ENCODE peak calls at places on chromosome 15, in nine cellular contexts. One of them, this sample, is unnamed.
A peak's percentile ranks its signal among the peaks of the same experiment; 100 is the strongest.

GRCh38 chr15:52528465-52529288 is at the start of gene MYO5A:
- DNase-seq in HFF-Myc: no peak
- DNase-seq in dorsolateral prefrontal cortex: peak; percentile 81
- DNase-seq in cardiac fibroblast: peak; percentile 68
- DNase-seq in upper lobe of left lung: peak; percentile 74
- DNase-seq in Peyer's patch: peak; percentile 75
- DNase-seq in CD8-positive, alpha-beta T cell: peak; percentile 79
- DNase-seq in PC-3: peak; percentile 63
- DNase-seq in fibroblast of mammary gland: peak; percentile 68
- DNase-seq in this sample: peak; percentile 20

GRCh38 chr15:64622410-64623260 is 152.8 kb downstream of the RBPMS2 start:
- DNase-seq in HFF-Myc: no peak
- DNase-seq in dorsolateral prefrontal cortex: no peak
- DNase-seq in cardiac fibroblast: no peak
- DNase-seq in upper lobe of left lung: no peak
- DNase-seq in Peyer's patch: no peak
- DNase-seq in CD8-positive, alpha-beta T cell: peak; percentile 63
- DNase-seq in PC-3: no peak
- DNase-seq in fibroblast of mammary gland: no peak
- DNase-seq in this sample: no peak

GRCh38 chr15:73969151-73969759 is 22.8 kb downstream of the STOML1 start:
- DNase-seq in HFF-Myc: no peak
- DNase-seq in dorsolateral prefrontal cortex: no peak
- DNase-seq in cardiac fibroblast: no peak
- DNase-seq in upper lobe of left lung: peak; percentile 10
- DNase-seq in Peyer's patch: no peak
- DNase-seq in CD8-positive, alpha-beta T cell: no peak
- DNase-seq in PC-3: no peak
- DNase-seq in fibroblast of mammary gland: no peak
- DNase-seq in this sample: no peak

GRCh38 chr15:74988007-74988800 is 7.2 kb upstream of the SCAMP5 start:
- DNase-seq in HFF-Myc: no peak
- DNase-seq in dorsolateral prefrontal cortex: no peak
- DNase-seq in cardiac fibroblast: peak; percentile 57
- DNase-seq in upper lobe of left lung: peak; percentile 43
- DNase-seq in Peyer's patch: peak; percentile 61
- DNase-seq in CD8-positive, alpha-beta T cell: peak; percentile 26
- DNase-seq in PC-3: peak; percentile 74
- DNase-seq in fibroblast of mammary gland: peak; percentile 30
- DNase-seq in this sample: no peak

GRCh38 chr15:66023322-66023972 is 154.2 kb downstream of the RAB11A start:
- DNase-seq in HFF-Myc: no peak
- DNase-seq in dorsolateral prefrontal cortex: peak; percentile 61
- DNase-seq in cardiac fibroblast: no peak
- DNase-seq in upper lobe of left lung: no peak
- DNase-seq in Peyer's patch: no peak
- DNase-seq in CD8-positive, alpha-beta T cell: no peak
- DNase-seq in PC-3: no peak
- DNase-seq in fibroblast of mammary gland: no peak
- DNase-seq in this sample: no peak

GRCh38 chr15:64686130-64686735 is 89.2 kb downstream of the RBPMS2 start:
- DNase-seq in HFF-Myc: peak; percentile 54
- DNase-seq in dorsolateral prefrontal cortex: no peak
- DNase-seq in cardiac fibroblast: peak; percentile 73
- DNase-seq in upper lobe of left lung: no peak
- DNase-seq in Peyer's patch: no peak
- DNase-seq in CD8-positive, alpha-beta T cell: peak; percentile 24
- DNase-seq in PC-3: peak; percentile 65
- DNase-seq in fibroblast of mammary gland: peak; percentile 74
- DNase-seq in this sample: no peak

GRCh38 chr15:47351501-47351900 is 365.8 kb upstream of the SEMA6D start:
- DNase-seq in HFF-Myc: no peak
- DNase-seq in dorsolateral prefrontal cortex: no peak
- DNase-seq in cardiac fibroblast: no peak
- DNase-seq in upper lobe of left lung: no peak
- DNase-seq in Peyer's patch: no peak
- DNase-seq in CD8-positive, alpha-beta T cell: no peak
- DNase-seq in PC-3: peak; percentile 35
- DNase-seq in fibroblast of mammary gland: no peak
- DNase-seq in this sample: no peak

GRCh38 chr15:28960979-28961378 is 75.2 kb downstream of the APBA2 start:
- DNase-seq in HFF-Myc: peak; percentile 67
- DNase-seq in dorsolateral prefrontal cortex: no peak
- DNase-seq in cardiac fibroblast: peak; percentile 91
- DNase-seq in upper lobe of left lung: no peak
- DNase-seq in Peyer's patch: no peak
- DNase-seq in CD8-positive, alpha-beta T cell: no peak
- DNase-seq in PC-3: peak; percentile 94
- DNase-seq in fibroblast of mammary gland: peak; percentile 77
- DNase-seq in this sample: peak; percentile 85

GRCh38 chr15:82040862-82041261 is 5.0 kb downstream of the MEX3B start:
- DNase-seq in HFF-Myc: no peak
- DNase-seq in dorsolateral prefrontal cortex: no peak
- DNase-seq in cardiac fibroblast: no peak
- DNase-seq in upper lobe of left lung: no peak
- DNase-seq in Peyer's patch: no peak
- DNase-seq in CD8-positive, alpha-beta T cell: no peak
- DNase-seq in PC-3: no peak
- DNase-seq in fibroblast of mammary gland: no peak
- DNase-seq in this sample: no peak

GRCh38 chr15:82043726-82044372 is 2.0 kb downstream of the MEX3B start:
- DNase-seq in HFF-Myc: no peak
- DNase-seq in dorsolateral prefrontal cortex: peak; percentile 17
- DNase-seq in cardiac fibroblast: no peak
- DNase-seq in upper lobe of left lung: no peak
- DNase-seq in Peyer's patch: no peak
- DNase-seq in CD8-positive, alpha-beta T cell: no peak
- DNase-seq in PC-3: no peak
- DNase-seq in fibroblast of mammary gland: peak; percentile 25
- DNase-seq in this sample: no peak

GRCh38 chr15:82045179-82045891 is 483 bp downstream of the MEX3B start:
- DNase-seq in HFF-Myc: no peak
- DNase-seq in dorsolateral prefrontal cortex: peak; percentile 59
- DNase-seq in cardiac fibroblast: peak; percentile 60
- DNase-seq in upper lobe of left lung: no peak
- DNase-seq in Peyer's patch: peak; percentile 58
- DNase-seq in CD8-positive, alpha-beta T cell: peak; percentile 17
- DNase-seq in PC-3: no peak
- DNase-seq in fibroblast of mammary gland: peak; percentile 25
- DNase-seq in this sample: no peak

GRCh38 chr15:82044373-82045178 is 1.2 kb downstream of the MEX3B start:
- DNase-seq in HFF-Myc: no peak
- DNase-seq in dorsolateral prefrontal cortex: peak; percentile 34
- DNase-seq in cardiac fibroblast: peak; percentile 74
- DNase-seq in upper lobe of left lung: no peak
- DNase-seq in Peyer's patch: no peak
- DNase-seq in CD8-positive, alpha-beta T cell: peak; percentile 28
- DNase-seq in PC-3: no peak
- DNase-seq in fibroblast of mammary gland: peak; percentile 52
- DNase-seq in this sample: no peak

DNA sequence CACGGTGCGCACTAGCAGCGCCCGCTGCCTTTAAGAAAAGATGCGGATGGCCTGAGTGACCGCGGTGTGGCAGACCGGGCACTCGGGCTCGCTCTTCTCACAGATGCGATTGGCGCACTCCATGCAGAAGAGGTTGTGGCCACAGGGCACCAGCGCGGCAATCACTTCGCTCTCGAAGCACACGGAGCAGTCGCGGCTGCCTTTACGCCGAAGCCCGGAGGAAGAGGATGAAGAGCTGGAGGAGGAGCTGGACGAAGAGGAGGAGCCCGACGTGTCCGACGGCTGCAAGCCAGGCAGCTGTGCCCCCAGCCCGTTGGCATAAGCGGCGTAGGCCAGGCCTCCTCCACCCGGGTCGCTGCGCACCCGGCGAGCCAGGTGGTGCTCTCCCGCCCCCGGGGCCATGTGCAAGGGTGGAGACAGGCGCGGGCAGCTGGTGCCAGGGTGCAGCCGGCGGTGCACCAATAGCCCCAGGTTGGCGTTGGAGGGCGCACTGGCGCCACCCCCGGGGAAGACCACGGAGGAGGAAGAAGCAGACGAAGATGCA is 2.6 kb downstream of the MEX3B start:
- DNase-seq in HFF-Myc: no peak
- DNase-seq in dorsolateral prefrontal cortex: peak; percentile 19
- DNase-seq in cardiac fibroblast: no peak
- DNase-seq in upper lobe of left lung: no peak
- DNase-seq in Peyer's patch: no peak
- DNase-seq in CD8-positive, alpha-beta T cell: no peak
- DNase-seq in PC-3: no peak
- DNase-seq in fibroblast of mammary gland: no peak
- DNase-seq in this sample: no peak
- TF ChIP-seq CTCF in HFF-Myc: no peak
- TF ChIP-seq CTCF in dorsolateral prefrontal cortex: no peak
- TF ChIP-seq CTCF in cardiac fibroblast: no peak
- TF ChIP-seq CTCF in upper lobe of left lung: no peak
- TF ChIP-seq CTCF in Peyer's patch: no peak
- TF ChIP-seq CTCF in CD8-positive, alpha-beta T cell: no peak
- TF ChIP-seq CTCF in PC-3: no peak
- TF ChIP-seq CTCF in fibroblast of mammary gland: no peak
- TF ChIP-seq CTCF in this sample: no peak

DNA sequence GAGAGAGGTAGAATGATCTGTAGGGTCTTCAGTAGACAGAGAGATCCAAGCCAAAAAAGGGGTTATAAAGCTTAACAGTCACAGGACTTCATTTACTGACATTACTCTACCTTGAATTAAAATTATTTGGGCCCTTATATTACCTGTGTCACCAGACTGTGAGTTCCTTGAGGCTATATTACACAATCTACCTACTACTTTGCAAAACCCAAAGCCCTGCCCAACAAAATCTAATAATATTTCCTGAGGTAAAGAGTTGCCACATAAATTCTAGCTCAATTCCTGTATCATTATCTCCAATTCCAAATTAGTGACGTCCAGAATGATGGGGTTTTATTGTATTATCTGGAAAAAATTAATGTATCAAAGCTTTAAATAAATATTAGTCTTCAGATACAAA is 1.9 kb downstream of the UBR1 start:
- DNase-seq in HFF-Myc: no peak
- DNase-seq in dorsolateral prefrontal cortex: no peak
- DNase-seq in cardiac fibroblast: no peak
- DNase-seq in upper lobe of left lung: no peak
- DNase-seq in Peyer's patch: no peak
- DNase-seq in CD8-positive, alpha-beta T cell: no peak
- DNase-seq in PC-3: no peak
- DNase-seq in fibroblast of mammary gland: no peak
- DNase-seq in this sample: no peak
- H3K4me3 ChIP-seq in HFF-Myc: no peak overlapping the region
- H3K4me3 ChIP-seq in dorsolateral prefrontal cortex: peak overlapping the region; percentile 83
- H3K4me3 ChIP-seq in cardiac fibroblast: no peak overlapping the region
- H3K4me3 ChIP-seq in upper lobe of left lung: peak overlapping the region; percentile 81
- H3K4me3 ChIP-seq in Peyer's patch: no peak overlapping the region
- H3K4me3 ChIP-seq in CD8-positive, alpha-beta T cell: no peak overlapping the region
- H3K4me3 ChIP-seq in PC-3: peak overlapping the region; percentile 76
- H3K4me3 ChIP-seq in fibroblast of mammary gland: no peak overlapping the region
- H3K4me3 ChIP-seq in this sample: no peak overlapping the region

DNA sequence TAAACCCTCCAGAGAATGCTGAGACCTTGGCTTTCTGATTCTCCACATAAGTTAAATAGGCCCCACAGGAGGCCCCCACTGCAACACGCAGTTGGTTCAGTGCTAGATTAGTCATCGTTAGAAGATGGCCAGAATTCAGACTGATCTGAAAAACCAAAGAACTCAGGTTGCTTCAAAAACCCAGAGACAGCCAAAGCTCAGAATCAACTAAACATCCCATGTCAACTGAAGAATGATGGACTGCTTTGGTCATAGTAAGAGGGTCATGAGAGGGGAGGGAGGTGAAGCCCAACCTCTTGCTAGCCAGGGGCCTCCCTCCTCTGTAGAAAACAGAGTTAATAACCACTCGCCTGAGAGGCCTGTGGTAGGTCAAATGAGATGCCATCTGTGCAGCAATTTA is 93.1 kb downstream of the AKAP13 start:
- DNase-seq in HFF-Myc: no peak
- DNase-seq in dorsolateral prefrontal cortex: no peak
- DNase-seq in cardiac fibroblast: peak; percentile 58
- DNase-seq in upper lobe of left lung: no peak
- DNase-seq in Peyer's patch: no peak
- DNase-seq in CD8-positive, alpha-beta T cell: no peak
- DNase-seq in PC-3: no peak
- DNase-seq in fibroblast of mammary gland: peak; percentile 64
- DNase-seq in this sample: no peak
- TF ChIP-seq CTCF in HFF-Myc: no peak
- TF ChIP-seq CTCF in dorsolateral prefrontal cortex: no peak
- TF ChIP-seq CTCF in cardiac fibroblast: no peak
- TF ChIP-seq CTCF in upper lobe of left lung: no peak
- TF ChIP-seq CTCF in Peyer's patch: no peak
- TF ChIP-seq CTCF in CD8-positive, alpha-beta T cell: no peak
- TF ChIP-seq CTCF in PC-3: no peak
- TF ChIP-seq CTCF in fibroblast of mammary gland: no peak
- TF ChIP-seq CTCF in this sample: no peak

GRCh38 chr15:56918907-56919707 is 663 bp downstream of the TCF12 start:
- DNase-seq in HFF-Myc: no peak
- DNase-seq in dorsolateral prefrontal cortex: peak; percentile 28
- DNase-seq in cardiac fibroblast: peak; percentile 76
- DNase-seq in upper lobe of left lung: peak; percentile 47
- DNase-seq in Peyer's patch: peak; percentile 75
- DNase-seq in CD8-positive, alpha-beta T cell: peak; percentile 57
- DNase-seq in PC-3: peak; percentile 57
- DNase-seq in fibroblast of mammary gland: peak; percentile 63
- DNase-seq in this sample: no peak

GRCh38 chr15:56917652-56918045 is 795 bp upstream of the TCF12 start:
- DNase-seq in HFF-Myc: no peak
- DNase-seq in dorsolateral prefrontal cortex: no peak
- DNase-seq in cardiac fibroblast: no peak
- DNase-seq in upper lobe of left lung: peak; percentile 21
- DNase-seq in Peyer's patch: no peak
- DNase-seq in CD8-positive, alpha-beta T cell: no peak
- DNase-seq in PC-3: no peak
- DNase-seq in fibroblast of mammary gland: no peak
- DNase-seq in this sample: no peak

GRCh38 chr15:56915888-56916287 is 2.6 kb upstream of the TCF12 start:
- DNase-seq in HFF-Myc: no peak
- DNase-seq in dorsolateral prefrontal cortex: no peak
- DNase-seq in cardiac fibroblast: no peak
- DNase-seq in upper lobe of left lung: no peak
- DNase-seq in Peyer's patch: no peak
- DNase-seq in CD8-positive, alpha-beta T cell: no peak
- DNase-seq in PC-3: no peak
- DNase-seq in fibroblast of mammary gland: no peak
- DNase-seq in this sample: no peak

GRCh38 chr15:56918046-56918906 is at the start of gene TCF12:
- DNase-seq in HFF-Myc: peak; percentile 67
- DNase-seq in dorsolateral prefrontal cortex: peak; percentile 87
- DNase-seq in cardiac fibroblast: peak; percentile 96
- DNase-seq in upper lobe of left lung: peak; percentile 93
- DNase-seq in Peyer's patch: peak; percentile 95
- DNase-seq in CD8-positive, alpha-beta T cell: peak; percentile 86
- DNase-seq in PC-3: peak; percentile 83
- DNase-seq in fibroblast of mammary gland: peak; percentile 91
- DNase-seq in this sample: peak; percentile 85

DNA sequence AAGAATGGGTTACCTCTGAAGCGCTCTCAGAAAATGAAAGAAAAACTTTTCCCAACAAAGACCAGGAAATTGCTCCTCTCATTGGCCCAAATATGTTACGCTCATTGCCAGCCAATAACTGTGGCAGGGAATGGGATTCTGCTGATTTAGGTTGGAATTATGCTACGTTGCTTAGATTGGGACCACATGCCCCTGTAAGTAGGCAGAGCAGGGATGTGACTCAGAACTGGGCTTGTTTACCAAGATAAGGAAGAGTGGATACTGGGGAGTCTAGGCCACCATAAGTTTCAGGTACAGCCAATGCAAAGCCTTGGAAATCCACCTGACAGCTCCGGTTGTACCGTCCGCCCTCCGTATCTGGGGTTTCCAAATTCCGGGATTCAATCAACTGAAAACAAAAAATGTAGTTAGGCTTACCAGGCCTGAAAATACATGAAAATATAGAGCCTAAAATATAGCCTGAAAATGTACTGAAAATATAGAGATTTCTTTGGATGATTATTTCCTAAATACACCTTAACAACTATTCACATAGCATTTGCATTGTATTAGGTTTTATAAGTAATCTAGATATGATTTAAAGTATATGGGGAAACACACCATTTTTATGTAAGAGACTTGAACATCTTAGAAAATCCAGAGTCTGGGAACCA is 1.5 kb upstream of the TCF12 start:
- DNase-seq in HFF-Myc: no peak
- DNase-seq in dorsolateral prefrontal cortex: no peak
- DNase-seq in cardiac fibroblast: no peak
- DNase-seq in upper lobe of left lung: no peak
- DNase-seq in Peyer's patch: no peak
- DNase-seq in CD8-positive, alpha-beta T cell: no peak
- DNase-seq in PC-3: no peak
- DNase-seq in fibroblast of mammary gland: peak; percentile 30
- DNase-seq in this sample: no peak
- H3K4me3 ChIP-seq in HFF-Myc: peak overlapping the region; percentile 80
- H3K4me3 ChIP-seq in dorsolateral prefrontal cortex: peak overlapping the region; percentile 85
- H3K4me3 ChIP-seq in cardiac fibroblast: no peak overlapping the region
- H3K4me3 ChIP-seq in upper lobe of left lung: peak overlapping the region; percentile 96
- H3K4me3 ChIP-seq in Peyer's patch: no peak overlapping the region
- H3K4me3 ChIP-seq in CD8-positive, alpha-beta T cell: no peak overlapping the region
- H3K4me3 ChIP-seq in PC-3: no peak overlapping the region
- H3K4me3 ChIP-seq in fibroblast of mammary gland: peak overlapping the region; percentile 89
- H3K4me3 ChIP-seq in this sample: no peak overlapping the region